ENCODE peak calls at places on chromosomes 3 and 15, in six cellular contexts. C is neuronal stem cell; O is tibial nerve; H is CD8-positive, alpha-beta T cell; Z is thoracic aorta; B is adrenal gland. P is an unnamed sample. For H3K4me1, the result is how much of the 10 kb centered on the place peaks cover.

GRCh38 chr3:143331336-143331735 is 211.8 kb downstream of the CHST2 start:
- DNase-seq in C (no peak), O (no peak), H (no peak), Z (no peak), B (no peak), P (no peak)

GRCh38 chr15:39530446-39531342 is 50.2 kb upstream of the THBS1 start:
- DNase-seq in C (no peak), O (no peak), H (no peak), Z (no peak), B (peak), P (no peak)

GRCh38 chr15:42107483-42107882 is 13.1 kb upstream of the PLA2G4D start:
- DNase-seq in C (no peak), O (no peak), H (no peak), Z (no peak), B (no peak), P (no peak)

GRCh38 chr3:122012821-122013220 is 9.2 kb downstream of the ILDR1 start:
- DNase-seq in C (no peak), O (no peak), H (no peak), Z (no peak), B (no peak), P (no peak)

GRCh38 chr3:33993631-33994030 is 195.2 kb downstream of the PDCD6IP start:
- DNase-seq in C (no peak), O (no peak), H (no peak), Z (no peak), B (no peak), P (no peak)

GRCh38 chr3:128226794-128227399 is 73.6 kb downstream of the EEFSEC start:
- DNase-seq in C (peak), O (no peak), H (no peak), Z (no peak), B (peak), P (no peak)

GRCh38 chr3:146544013-146544928 is at the start of gene PLSCR1:
- DNase-seq in C (peak), O (peak), H (peak), Z (peak), B (peak), P (peak)

GRCh38 chr3:4633078-4634004 is 140.2 kb downstream of the ITPR1 start:
- DNase-seq in C (peak), O (peak), H (no peak), Z (no peak), B (peak), P (no peak)

GRCh38 chr3:148074916-148075315 is 622.8 kb upstream of the AGTR1 start:
- DNase-seq in C (no peak), O (no peak), H (no peak), Z (no peak), B (no peak), P (no peak)

GRCh38 chr3:44125241-44125640 is 116.4 kb upstream of the TOPAZ1 start:
- DNase-seq in C (no peak), O (no peak), H (no peak), Z (no peak), B (no peak), P (no peak)

GRCh38 chr15:78537266-78537665 is 3.0 kb upstream of the PSMA4 start:
- DNase-seq in C (no peak), O (no peak), H (no peak), Z (no peak), B (no peak), P (no peak)

GRCh38 chr3:171407746-171408145 is 52.5 kb downstream of the TNIK start:
- DNase-seq in C (no peak), O (no peak), H (no peak), Z (no peak), B (peak), P (no peak)

GRCh38 chr3:159263750-159264561 is 462.1 kb downstream of the MFSD1 start:
- DNase-seq in C (peak), O (peak), H (no peak), Z (no peak), B (peak), P (no peak)

GRCh38 chr15:73632670-73633058 is 525 bp downstream of the NPTN start:
- DNase-seq in C (peak), O (no peak), H (no peak), Z (no peak), B (peak), P (no peak)

GRCh38 chr15:72271895-72272212 is 500 bp downstream of the PARP6 start:
- DNase-seq in C (no peak), O (no peak), H (peak), Z (no peak), B (no peak), P (no peak)

GRCh38 chr3:197132916-197133530 is 103.4 kb upstream of the MELTF start:
- DNase-seq in C (no peak), O (no peak), H (no peak), Z (no peak), B (no peak), P (no peak)

GRCh38 chr3:171092467-171092911 is 66.0 kb upstream of the SLC2A2 start:
- DNase-seq in C (no peak), O (no peak), H (no peak), Z (no peak), B (no peak), P (no peak)

GRCh38 chr3:41188291-41188690 is 11.0 kb upstream of the CTNNB1 start:
- DNase-seq in C (no peak), O (no peak), H (no peak), Z (no peak), B (no peak), P (no peak)

GRCh38 chr3:10357592-10358308 is 36.8 kb upstream of the SEC13 start:
- DNase-seq in C (no peak), O (no peak), H (no peak), Z (no peak), B (peak), P (no peak)

GRCh38 chr15:92336588-92336987 is 57.1 kb upstream of the ST8SIA2 start:
- DNase-seq in C (no peak), O (no peak), H (no peak), Z (no peak), B (peak), P (no peak)

GRCh38 chr15:52524223-52525136 is 4.2 kb downstream of the MYO5A start:
- DNase-seq in C (no peak), O (no peak), H (no peak), Z (no peak), B (no peak), P (no peak)

GRCh38 chr3:150068440-150069157 is 97.9 kb upstream of the PFN2 start:
- DNase-seq in C (no peak), O (no peak), H (no peak), Z (no peak), B (no peak), P (no peak)

GRCh38 chr3:177882124-177882648 is 654.0 kb upstream of the KCNMB2 start:
- DNase-seq in C (no peak), O (no peak), H (no peak), Z (no peak), B (no peak), P (no peak)

GRCh38 chr15:99440551-99441426 is 125.0 kb upstream of the MEF2A start:
- DNase-seq in C (no peak), O (peak), H (no peak), Z (no peak), B (no peak), P (no peak)

GRCh38 chr3:36945326-36945980 is 599 bp upstream of the TRANK1 start:
- DNase-seq in C (no peak), O (no peak), H (no peak), Z (no peak), B (no peak), P (no peak)
- H3K27ac ChIP-seq in C (no peak), O (peak), H (peak), Z (peak), B (no peak), P (no peak)

DNA sequence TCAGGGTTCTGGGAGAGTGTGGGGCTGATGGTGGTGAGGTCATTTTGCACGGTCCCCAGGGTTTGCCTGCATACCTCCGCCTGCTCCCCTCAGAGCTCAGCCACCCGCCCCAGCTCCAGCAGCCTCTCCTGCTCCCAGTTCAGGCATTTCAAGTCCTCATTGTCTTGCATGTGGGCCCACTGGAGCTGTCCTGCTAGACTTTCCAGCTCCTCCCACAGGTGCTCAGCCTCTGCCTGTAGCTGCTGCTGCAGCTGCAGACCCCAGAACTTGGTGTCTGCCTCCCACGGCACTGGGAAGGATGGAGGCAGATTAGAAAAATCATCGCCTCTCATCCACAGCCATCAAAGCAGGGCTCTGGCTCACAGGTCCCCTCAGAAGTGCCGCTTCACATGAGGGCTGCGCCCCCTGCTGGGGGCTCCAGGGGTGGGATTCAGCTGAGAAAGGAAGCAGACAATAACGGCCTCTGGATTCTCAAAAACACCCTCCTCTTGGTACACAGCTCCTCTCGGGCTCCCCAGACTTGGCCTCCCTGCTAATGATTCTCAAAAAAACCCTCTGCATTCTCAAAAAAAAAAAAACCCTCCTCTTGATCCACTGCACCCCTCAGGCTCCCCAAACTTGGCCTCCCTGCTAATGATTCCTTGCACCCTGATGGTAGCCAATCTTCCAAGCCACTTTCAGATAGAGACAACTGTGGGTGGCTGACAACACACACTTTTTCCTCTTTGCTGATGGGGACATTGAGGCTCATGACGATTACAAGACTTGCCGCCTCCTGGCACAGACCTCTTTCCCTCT is 89.3 kb upstream of the C2CD4B start:
- DNase-seq in C (peak), O (peak), H (peak), Z (no peak), B (peak), P (no peak)
- H3K4me1 ChIP-seq in C (under half), O (under half), H (under half), Z (under half), B (under half), P (under half)

GRCh38 chr3:49339593-49339946 is 283 bp downstream of the USP4 start:
- DNase-seq in C (no peak), O (no peak), H (peak), Z (no peak), B (no peak), P (no peak)

GRCh38 chr3:49341996-49342395 is 2.1 kb upstream of the USP4 start:
- DNase-seq in C (no peak), O (no peak), H (no peak), Z (no peak), B (no peak), P (no peak)

GRCh38 chr3:49343163-49343562 is 3.3 kb upstream of the USP4 start:
- DNase-seq in C (no peak), O (no peak), H (no peak), Z (no peak), B (no peak), P (no peak)

GRCh38 chr3:49339947-49340800 is at the start of gene USP4:
- DNase-seq in C (peak), O (peak), H (peak), Z (peak), B (peak), P (peak)
- H3K4me3 ChIP-seq in C (peak), O (peak), H (peak), Z (peak), B (peak), P (peak)

DNA sequence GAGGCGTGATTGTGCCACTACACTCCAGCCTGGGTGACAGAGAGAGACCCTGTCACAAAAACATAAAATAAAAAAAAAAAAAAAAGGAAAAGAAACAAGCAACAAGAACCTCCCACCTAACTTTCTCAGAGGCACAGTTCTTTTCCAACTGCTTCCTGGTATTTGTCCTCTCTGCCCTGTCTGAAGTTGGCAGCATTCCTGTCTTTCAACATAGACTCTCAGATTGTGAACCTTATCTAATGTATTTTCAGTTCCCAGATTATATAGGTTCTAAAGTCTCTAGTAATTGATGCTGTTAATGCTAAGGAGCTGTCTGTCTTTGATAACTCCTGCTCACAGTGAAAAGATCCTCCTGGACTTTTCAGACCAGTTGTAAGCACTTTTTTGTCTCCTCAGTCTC is 199.6 kb upstream of the P2RY1 start:
- DNase-seq in C (no peak), O (no peak), H (no peak), Z (no peak), B (no peak), P (no peak)
- H3K27ac ChIP-seq in C (no peak), O (no peak), H (no peak), Z (no peak), B (no peak), P (no peak)

P was measured in esophagus squamous epithelium.